ENCODE peak calls at places on chromosome 12, in six cellular contexts. One of them, this sample, is unnamed.

GRCh38 chr12:15728118-15728598 is 61.0 kb downstream of the EPS8 start:
- DNase-seq in activated CD8-positive, alpha-beta memory T cell treated with anti-CD3 and anti-CD28 coated beads, Interleukin-2, amount 50 U/mL, for 48 hours: no peak
- DNase-seq in activated T-helper 1 cell treated with Interleukin-2 at 50 U/mL for 16 hours: no peak
- DNase-seq in AG10803: peak; percentile 77
- DNase-seq in AG09319: peak; percentile 18
- DNase-seq in effector memory CD8-positive, alpha-beta T cell: no peak
- DNase-seq in this sample: peak; percentile 58

GRCh38 chr12:122793685-122794106 is 19.3 kb downstream of the CCDC62 start:
- DNase-seq in AG10803: peak; percentile 62
- DNase-seq in activated CD8-positive, alpha-beta memory T cell treated with anti-CD3 and anti-CD28 coated beads, Interleukin-2, amount 50 U/mL, for 48 hours: no peak
- DNase-seq in activated T-helper 1 cell treated with Interleukin-2 at 50 U/mL for 16 hours: no peak
- DNase-seq in AG09319: no peak
- DNase-seq in effector memory CD8-positive, alpha-beta T cell: peak; percentile 21
- DNase-seq in this sample: peak; percentile 45

GRCh38 chr12:93514853-93515252 is 47.5 kb downstream of the MRPL42 start:
- DNase-seq in activated T-helper 1 cell treated with Interleukin-2 at 50 U/mL for 16 hours: no peak
- DNase-seq in activated CD8-positive, alpha-beta memory T cell treated with anti-CD3 and anti-CD28 coated beads, Interleukin-2, amount 50 U/mL, for 48 hours: no peak
- DNase-seq in effector memory CD8-positive, alpha-beta T cell: no peak
- DNase-seq in AG10803: peak; percentile 52
- DNase-seq in AG09319: peak; percentile 24
- DNase-seq in this sample: peak; percentile 17

GRCh38 chr12:53231859-53232640 is at the start of gene RARG:
- DNase-seq in AG10803: peak; percentile 72
- DNase-seq in activated CD8-positive, alpha-beta memory T cell treated with anti-CD3 and anti-CD28 coated beads, Interleukin-2, amount 50 U/mL, for 48 hours: peak; percentile 79
- DNase-seq in effector memory CD8-positive, alpha-beta T cell: peak; percentile 54
- DNase-seq in AG09319: no peak
- DNase-seq in activated T-helper 1 cell treated with Interleukin-2 at 50 U/mL for 16 hours: peak; percentile 45
- DNase-seq in this sample: no peak

GRCh38 chr12:52636189-52636588 is 15.8 kb downstream of the KRT2 start:
- DNase-seq in activated CD8-positive, alpha-beta memory T cell treated with anti-CD3 and anti-CD28 coated beads, Interleukin-2, amount 50 U/mL, for 48 hours: peak; percentile 45
- DNase-seq in activated T-helper 1 cell treated with Interleukin-2 at 50 U/mL for 16 hours: no peak
- DNase-seq in AG09319: no peak
- DNase-seq in effector memory CD8-positive, alpha-beta T cell: no peak
- DNase-seq in AG10803: no peak
- DNase-seq in this sample: no peak

GRCh38 chr12:124486346-124486963 is 81.0 kb downstream of the NCOR2 start:
- DNase-seq in AG09319: no peak
- DNase-seq in activated CD8-positive, alpha-beta memory T cell treated with anti-CD3 and anti-CD28 coated beads, Interleukin-2, amount 50 U/mL, for 48 hours: no peak
- DNase-seq in activated T-helper 1 cell treated with Interleukin-2 at 50 U/mL for 16 hours: no peak
- DNase-seq in AG10803: no peak
- DNase-seq in effector memory CD8-positive, alpha-beta T cell: no peak
- DNase-seq in this sample: no peak

GRCh38 chr12:112971248-112971647 is 7.1 kb upstream of the OAS2 start:
- DNase-seq in activated CD8-positive, alpha-beta memory T cell treated with anti-CD3 and anti-CD28 coated beads, Interleukin-2, amount 50 U/mL, for 48 hours: no peak
- DNase-seq in AG09319: no peak
- DNase-seq in effector memory CD8-positive, alpha-beta T cell: no peak
- DNase-seq in AG10803: peak; percentile 37
- DNase-seq in activated T-helper 1 cell treated with Interleukin-2 at 50 U/mL for 16 hours: no peak
- DNase-seq in this sample: peak; percentile 48

GRCh38 chr12:98741229-98741614 is 96.1 kb downstream of the APAF1 start:
- DNase-seq in activated T-helper 1 cell treated with Interleukin-2 at 50 U/mL for 16 hours: no peak
- DNase-seq in activated CD8-positive, alpha-beta memory T cell treated with anti-CD3 and anti-CD28 coated beads, Interleukin-2, amount 50 U/mL, for 48 hours: peak; percentile 67
- DNase-seq in effector memory CD8-positive, alpha-beta T cell: no peak
- DNase-seq in AG09319: no peak
- DNase-seq in AG10803: no peak
- DNase-seq in this sample: no peak

GRCh38 chr12:65269603-65270002 is 8.9 kb upstream of the MSRB3 start:
- DNase-seq in effector memory CD8-positive, alpha-beta T cell: no peak
- DNase-seq in AG09319: no peak
- DNase-seq in activated CD8-positive, alpha-beta memory T cell treated with anti-CD3 and anti-CD28 coated beads, Interleukin-2, amount 50 U/mL, for 48 hours: no peak
- DNase-seq in AG10803: peak; percentile 16
- DNase-seq in activated T-helper 1 cell treated with Interleukin-2 at 50 U/mL for 16 hours: no peak
- DNase-seq in this sample: no peak

GRCh38 chr12:23950775-23951391 is 1.4 kb upstream of the SOX5 start:
- DNase-seq in AG09319: no peak
- DNase-seq in effector memory CD8-positive, alpha-beta T cell: no peak
- DNase-seq in AG10803: no peak
- DNase-seq in activated CD8-positive, alpha-beta memory T cell treated with anti-CD3 and anti-CD28 coated beads, Interleukin-2, amount 50 U/mL, for 48 hours: no peak
- DNase-seq in activated T-helper 1 cell treated with Interleukin-2 at 50 U/mL for 16 hours: no peak
- DNase-seq in this sample: no peak